ENCODE peak calls at places on chromosome 21, in ten cellular contexts. One of them, this sample, is unnamed.

GRCh38 chr21:32425628-32426027 is 13.1 kb downstream of the EVA1C start:
- DNase-seq in A673: peak
- DNase-seq in right lobe of liver: no peak
- DNase-seq in MM.1S: no peak
- DNase-seq in AG04450: no peak
- DNase-seq in colonic mucosa: no peak
- DNase-seq in uterus: no peak
- DNase-seq in PC-3: no peak
- DNase-seq in fibroblast of lung: no peak
- DNase-seq in H9: no peak
- DNase-seq in this sample: no peak

GRCh38 chr21:26717146-26717739 is 128.0 kb downstream of the ADAMTS1 start:
- DNase-seq in A673: peak
- DNase-seq in right lobe of liver: no peak
- DNase-seq in MM.1S: peak
- DNase-seq in AG04450: no peak
- DNase-seq in colonic mucosa: no peak
- DNase-seq in uterus: no peak
- DNase-seq in PC-3: peak
- DNase-seq in fibroblast of lung: peak
- DNase-seq in H9: no peak
- DNase-seq in this sample: peak

GRCh38 chr21:39676054-39676771 is 63.5 kb downstream of the B3GALT5 start:
- DNase-seq in A673: no peak
- DNase-seq in right lobe of liver: no peak
- DNase-seq in MM.1S: peak
- DNase-seq in AG04450: no peak
- DNase-seq in colonic mucosa: no peak
- DNase-seq in uterus: no peak
- DNase-seq in PC-3: peak
- DNase-seq in fibroblast of lung: no peak
- DNase-seq in H9: no peak
- DNase-seq in this sample: peak

GRCh38 chr21:41112740-41113692 is 54.9 kb upstream of the BACE2 start:
- DNase-seq in A673: peak
- DNase-seq in right lobe of liver: no peak
- DNase-seq in MM.1S: peak
- DNase-seq in AG04450: peak
- DNase-seq in colonic mucosa: no peak
- DNase-seq in uterus: no peak
- DNase-seq in PC-3: no peak
- DNase-seq in fibroblast of lung: peak
- DNase-seq in H9: peak
- DNase-seq in this sample: no peak

GRCh38 chr21:28436286-28436932 is 556.3 kb downstream of the LTN1 start:
- DNase-seq in A673: no peak
- DNase-seq in right lobe of liver: no peak
- DNase-seq in MM.1S: no peak
- DNase-seq in AG04450: no peak
- DNase-seq in colonic mucosa: no peak
- DNase-seq in uterus: peak
- DNase-seq in PC-3: peak
- DNase-seq in fibroblast of lung: peak
- DNase-seq in H9: no peak
- DNase-seq in this sample: peak

GRCh38 chr21:21668198-21668597 is 670.0 kb downstream of the NCAM2 start:
- DNase-seq in A673: no peak
- DNase-seq in right lobe of liver: no peak
- DNase-seq in MM.1S: peak
- DNase-seq in AG04450: no peak
- DNase-seq in colonic mucosa: no peak
- DNase-seq in uterus: no peak
- DNase-seq in PC-3: no peak
- DNase-seq in fibroblast of lung: no peak
- DNase-seq in H9: no peak
- DNase-seq in this sample: no peak

GRCh38 chr21:34501716-34502115 is 10.3 kb downstream of the KCNE1 start:
- DNase-seq in A673: no peak
- DNase-seq in right lobe of liver: no peak
- DNase-seq in MM.1S: no peak
- DNase-seq in AG04450: no peak
- DNase-seq in colonic mucosa: no peak
- DNase-seq in uterus: no peak
- DNase-seq in PC-3: no peak
- DNase-seq in fibroblast of lung: no peak
- DNase-seq in H9: no peak
- DNase-seq in this sample: no peak

GRCh38 chr21:34845521-34846213 is 176.9 kb downstream of the CLIC6 start:
- DNase-seq in A673: no peak
- DNase-seq in right lobe of liver: no peak
- DNase-seq in MM.1S: peak
- DNase-seq in AG04450: peak
- DNase-seq in colonic mucosa: peak
- DNase-seq in uterus: no peak
- DNase-seq in PC-3: peak
- DNase-seq in fibroblast of lung: peak
- DNase-seq in H9: no peak
- DNase-seq in this sample: peak

DNA sequence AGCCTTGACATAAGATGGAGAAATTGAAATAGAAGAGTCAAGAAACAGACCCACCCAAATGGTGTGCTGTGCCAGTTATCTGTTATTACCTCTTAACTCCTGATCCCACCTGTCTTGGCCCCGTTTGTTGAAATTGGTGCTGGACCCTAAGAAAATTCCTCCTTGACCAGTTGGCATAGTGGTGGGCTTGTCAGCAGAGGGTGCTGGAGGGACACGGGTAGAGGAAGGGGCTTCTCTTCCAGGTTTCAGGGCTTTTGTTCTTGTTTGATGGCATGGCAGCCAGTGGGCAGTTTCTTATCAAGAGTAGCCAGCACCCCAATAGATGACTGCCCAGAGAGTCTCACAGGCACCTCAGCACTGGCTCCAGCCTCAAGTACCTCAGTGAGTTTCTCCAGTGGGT is 51.6 kb downstream of the PCBP3 start:
- DNase-seq in A673: peak
- DNase-seq in right lobe of liver: no peak
- DNase-seq in MM.1S: no peak
- DNase-seq in AG04450: no peak
- DNase-seq in colonic mucosa: no peak
- DNase-seq in uterus: no peak
- DNase-seq in PC-3: no peak
- DNase-seq in fibroblast of lung: no peak
- DNase-seq in H9: peak
- DNase-seq in this sample: no peak
- TF ChIP-seq CTCF in A673: peak
- TF ChIP-seq CTCF in right lobe of liver: no peak
- TF ChIP-seq CTCF in MM.1S: no peak
- TF ChIP-seq CTCF in AG04450: no peak
- TF ChIP-seq CTCF in colonic mucosa: no peak
- TF ChIP-seq CTCF in uterus: no peak
- TF ChIP-seq CTCF in PC-3: no peak
- TF ChIP-seq CTCF in fibroblast of lung: no peak
- TF ChIP-seq CTCF in H9: peak
- TF ChIP-seq CTCF in this sample: no peak

DNA sequence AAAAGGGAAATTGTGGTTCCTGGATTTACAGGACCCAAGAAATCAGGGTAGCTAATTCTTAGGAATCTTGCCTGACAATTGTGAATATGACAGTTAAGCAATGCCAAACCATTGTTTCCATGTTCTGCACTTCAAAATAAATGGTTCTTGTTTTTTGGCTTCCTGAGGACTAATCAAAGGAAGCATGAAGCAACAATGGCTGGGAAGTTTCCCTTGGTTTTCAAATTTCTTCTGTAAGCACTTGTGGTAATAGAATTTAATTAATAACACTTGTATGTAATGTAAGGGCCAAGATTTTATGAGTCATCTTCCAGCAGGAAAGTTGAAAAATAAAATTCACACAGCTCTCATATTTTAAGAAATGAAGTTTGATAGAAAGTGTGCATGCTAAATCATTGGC is 31.7 kb downstream of the JAM2 start:
- DNase-seq in A673: peak
- DNase-seq in right lobe of liver: no peak
- DNase-seq in MM.1S: no peak
- DNase-seq in AG04450: peak
- DNase-seq in colonic mucosa: no peak
- DNase-seq in uterus: no peak
- DNase-seq in PC-3: no peak
- DNase-seq in fibroblast of lung: peak
- DNase-seq in H9: no peak
- DNase-seq in this sample: no peak
- H3K27ac ChIP-seq in A673: no peak
- H3K27ac ChIP-seq in right lobe of liver: no peak
- H3K27ac ChIP-seq in MM.1S: no peak
- H3K27ac ChIP-seq in AG04450: no peak
- H3K27ac ChIP-seq in colonic mucosa: no peak
- H3K27ac ChIP-seq in uterus: peak
- H3K27ac ChIP-seq in PC-3: no peak
- H3K27ac ChIP-seq in fibroblast of lung: no peak
- H3K27ac ChIP-seq in H9: no peak
- H3K27ac ChIP-seq in this sample: no peak

GRCh38 chr21:17552410-17552809 is 39.6 kb downstream of the CXADR start:
- DNase-seq in A673: no peak
- DNase-seq in right lobe of liver: no peak
- DNase-seq in MM.1S: no peak
- DNase-seq in AG04450: no peak
- DNase-seq in colonic mucosa: no peak
- DNase-seq in uterus: no peak
- DNase-seq in PC-3: no peak
- DNase-seq in fibroblast of lung: no peak
- DNase-seq in H9: no peak
- DNase-seq in this sample: no peak

GRCh38 chr21:17560377-17560776 is 47.5 kb downstream of the CXADR start:
- DNase-seq in A673: no peak
- DNase-seq in right lobe of liver: no peak
- DNase-seq in MM.1S: no peak
- DNase-seq in AG04450: no peak
- DNase-seq in colonic mucosa: no peak
- DNase-seq in uterus: no peak
- DNase-seq in PC-3: no peak
- DNase-seq in fibroblast of lung: no peak
- DNase-seq in H9: no peak
- DNase-seq in this sample: no peak

GRCh38 chr21:17550671-17551308 is 37.9 kb downstream of the CXADR start:
- DNase-seq in A673: no peak
- DNase-seq in right lobe of liver: no peak
- DNase-seq in MM.1S: no peak
- DNase-seq in AG04450: no peak
- DNase-seq in colonic mucosa: no peak
- DNase-seq in uterus: no peak
- DNase-seq in PC-3: no peak
- DNase-seq in fibroblast of lung: peak
- DNase-seq in H9: no peak
- DNase-seq in this sample: no peak

GRCh38 chr21:17554120-17554519 is 41.3 kb downstream of the CXADR start:
- DNase-seq in A673: no peak
- DNase-seq in right lobe of liver: no peak
- DNase-seq in MM.1S: no peak
- DNase-seq in AG04450: no peak
- DNase-seq in colonic mucosa: no peak
- DNase-seq in uterus: no peak
- DNase-seq in PC-3: no peak
- DNase-seq in fibroblast of lung: no peak
- DNase-seq in H9: no peak
- DNase-seq in this sample: no peak

DNA sequence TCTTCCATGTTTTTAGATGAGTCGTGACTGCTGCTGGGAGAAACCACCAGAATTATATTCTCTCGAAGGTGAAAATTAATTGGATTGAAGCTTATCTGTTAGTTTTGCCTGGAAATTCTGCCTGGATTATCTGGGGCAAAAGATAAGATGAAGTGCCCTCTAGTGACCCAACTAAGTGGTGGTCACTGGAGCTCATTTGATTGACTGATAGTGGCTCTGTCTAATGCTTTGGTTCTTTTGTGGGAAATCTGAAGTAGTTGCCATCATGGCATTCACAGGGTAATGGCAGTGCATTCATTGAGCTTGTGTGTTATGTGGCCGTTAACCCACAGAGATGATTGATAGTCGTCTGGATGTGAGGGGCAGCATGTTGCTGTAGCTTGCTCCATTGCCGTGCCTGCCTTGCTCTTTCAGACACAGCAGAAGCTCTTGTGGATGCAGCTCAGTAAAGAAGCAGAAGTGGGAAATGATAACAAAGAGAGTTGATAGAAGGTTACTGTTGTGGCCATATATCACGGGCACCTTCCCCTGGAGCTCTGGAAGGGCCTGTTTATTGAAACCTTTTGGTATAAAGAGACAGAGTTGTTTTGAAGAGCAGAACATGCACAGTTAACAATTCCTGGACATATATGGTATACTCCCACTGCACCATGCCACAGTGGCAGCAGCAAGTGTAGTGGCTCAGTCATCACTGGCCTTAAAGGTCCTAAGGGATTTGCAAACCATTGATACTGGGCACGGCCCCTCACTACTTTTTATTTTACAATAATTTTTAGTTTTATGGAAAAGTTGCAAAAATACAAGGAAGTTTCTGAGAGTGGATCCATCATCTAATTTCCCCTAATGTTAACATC is 42.0 kb downstream of the CXADR start:
- DNase-seq in A673: no peak
- DNase-seq in right lobe of liver: no peak
- DNase-seq in MM.1S: no peak
- DNase-seq in AG04450: no peak
- DNase-seq in colonic mucosa: no peak
- DNase-seq in uterus: no peak
- DNase-seq in PC-3: peak
- DNase-seq in fibroblast of lung: peak
- DNase-seq in H9: no peak
- DNase-seq in this sample: peak
- TF ChIP-seq CTCF in A673: no peak
- TF ChIP-seq CTCF in right lobe of liver: peak
- TF ChIP-seq CTCF in MM.1S: peak
- TF ChIP-seq CTCF in AG04450: peak
- TF ChIP-seq CTCF in colonic mucosa: peak
- TF ChIP-seq CTCF in uterus: no peak
- TF ChIP-seq CTCF in PC-3: peak
- TF ChIP-seq CTCF in fibroblast of lung: peak
- TF ChIP-seq CTCF in H9: peak
- TF ChIP-seq CTCF in this sample: peak

DNA sequence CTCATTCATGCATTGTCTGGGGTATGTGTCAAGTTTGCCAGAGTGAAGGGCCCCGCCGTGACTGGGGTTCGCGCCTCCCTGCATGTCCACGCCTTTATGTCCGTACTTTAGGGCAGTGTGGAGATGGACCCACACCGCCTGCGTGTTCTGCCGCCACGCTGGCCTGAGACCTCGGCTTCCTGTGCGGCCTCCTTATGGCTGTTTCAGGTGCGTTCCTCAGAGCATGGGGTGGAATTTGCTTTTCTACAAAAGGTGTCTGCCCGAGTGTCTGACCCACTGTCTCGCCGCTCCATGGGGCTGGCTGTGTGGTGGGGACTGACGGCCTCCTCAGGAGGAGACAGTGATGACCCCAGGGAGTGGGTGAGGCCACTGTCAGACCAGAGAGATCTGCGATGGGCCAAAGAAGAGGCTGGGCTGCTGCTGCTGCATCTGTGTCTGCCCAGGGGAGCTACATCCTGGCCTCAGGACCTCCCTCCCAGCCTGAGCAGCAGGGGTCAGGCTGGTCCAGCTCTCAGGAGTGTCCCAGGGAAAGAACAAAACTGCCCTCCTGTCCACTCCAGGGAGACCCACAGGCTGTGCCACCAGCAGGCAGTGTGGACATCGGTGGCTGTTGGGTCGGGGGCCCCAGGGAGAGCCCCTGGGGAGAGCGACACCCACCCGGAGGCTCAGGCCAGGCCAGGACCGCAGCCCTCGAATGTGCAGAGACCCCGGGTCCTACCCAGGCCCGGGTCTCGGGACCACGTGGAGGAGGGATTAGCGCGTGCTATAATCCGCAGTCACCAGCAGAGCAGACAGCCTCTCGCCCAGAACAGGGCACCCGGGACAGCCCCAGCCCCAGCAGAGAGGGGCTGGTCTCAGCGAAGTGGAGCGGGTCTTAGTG is 9.8 kb upstream of the SLC19A1 start:
- DNase-seq in A673: no peak
- DNase-seq in right lobe of liver: peak
- DNase-seq in MM.1S: no peak
- DNase-seq in AG04450: no peak
- DNase-seq in colonic mucosa: no peak
- DNase-seq in uterus: no peak
- DNase-seq in PC-3: no peak
- DNase-seq in fibroblast of lung: no peak
- DNase-seq in H9: peak
- DNase-seq in this sample: no peak
- H3K27ac ChIP-seq in A673: no peak
- H3K27ac ChIP-seq in right lobe of liver: no peak
- H3K27ac ChIP-seq in MM.1S: no peak
- H3K27ac ChIP-seq in AG04450: no peak
- H3K27ac ChIP-seq in colonic mucosa: peak
- H3K27ac ChIP-seq in uterus: no peak
- H3K27ac ChIP-seq in PC-3: peak
- H3K27ac ChIP-seq in fibroblast of lung: no peak
- H3K27ac ChIP-seq in H9: no peak
- H3K27ac ChIP-seq in this sample: no peak